ENCODE peak calls at places on chromosomes 11 and 22, in nine cellular contexts. A, K, R, D, C, X, Y, W and Z are unnamed samples.

GRCh38 chr22:17581056-17581455 is 17.8 kb downstream of the SLC25A18 start:
- DNase-seq in Y (no peak), R (no peak), K (no peak), W (no peak), A (no peak), C (no peak), X (no peak), D (no peak), Z (no peak)

GRCh38 chr11:65599955-65600246 is 4.3 kb upstream of the KCNK7 start:
- DNase-seq in R (no peak), X (no peak), C (no peak), K (no peak), W (no peak), A (no peak), Y (no peak), D (no peak), Z (no peak)

GRCh38 chr11:31702966-31703365 is 108.2 kb downstream of the PAX6 start:
- DNase-seq in W (peak), Y (no peak), C (peak), A (no peak), D (no peak), K (no peak), X (peak), R (no peak), Z (no peak)

GRCh38 chr11:72814831-72815618 is 814 bp downstream of the ATG16L2 start:
- DNase-seq in K (peak), D (no peak), C (peak), R (no peak), A (peak), Y (peak), X (peak), W (peak), Z (peak)

GRCh38 chr11:35063453-35063852 is 75.5 kb upstream of the CD44 start:
- DNase-seq in R (no peak), X (no peak), A (no peak), Y (no peak), C (peak), K (no peak), W (no peak), D (no peak), Z (no peak)

GRCh38 chr11:23212829-23213228 is 352.6 kb upstream of the CCDC179 start:
- DNase-seq in C (no peak), K (no peak), A (peak), R (no peak), X (no peak), Y (no peak), D (no peak), W (no peak), Z (no peak)

GRCh38 chr11:120832609-120833221 is 191.2 kb upstream of the TBCEL start:
- DNase-seq in K (no peak), X (no peak), A (no peak), W (peak), D (no peak), Y (no peak), C (no peak), R (no peak), Z (no peak)

GRCh38 chr11:64262271-64263002 is 11.1 kb downstream of the PLCB3 start:
- DNase-seq in K (no peak), W (no peak), X (no peak), C (no peak), A (no peak), D (no peak), R (no peak), Y (no peak), Z (no peak)

GRCh38 chr11:36361901-36362391 is 65.9 kb downstream of the PRR5L start:
- DNase-seq in C (peak), D (peak), R (peak), K (no peak), A (no peak), X (peak), W (no peak), Y (peak), Z (no peak)

GRCh38 chr11:95242202-95242989 is 11.4 kb upstream of the SESN3 start:
- DNase-seq in Y (no peak), K (no peak), R (no peak), C (no peak), A (no peak), X (no peak), D (no peak), W (no peak), Z (no peak)

GRCh38 chr11:116931206-116931953 is 94.0 kb upstream of the APOA1 start:
- DNase-seq in C (peak), K (no peak), D (peak), X (no peak), R (no peak), A (no peak), Y (no peak), W (no peak), Z (no peak)

GRCh38 chr22:49829044-49829719 is 1.5 kb upstream of the BRD1 start:
- DNase-seq in A (no peak), C (no peak), Y (no peak), W (no peak), D (no peak), X (no peak), K (no peak), R (no peak), Z (no peak)